ENCODE peak calls at places on chromosomes 1 and 21, in eight cellular contexts. K is activated CD8-positive, alpha-beta T cell treated with anti-CD3 and anti-CD28 coated beads, Interleukin-2, amount 10 ng/mL, durations not matched to agents 7 days and 5 days; Z is heart left ventricle; A is Right ventricle myocardium superior; M is pancreas; B is RWPE2; O is left ventricle myocardium superior; I is natural killer cell treated with Interleukin-12 subunit alpha and Interleukin-12 subunit beta and Interleukin-15 and Interleukin-18, amount 100 ng/mL, for 72 hours. R is an unnamed sample.

GRCh38 chr1:25573591-25573930 is 30.2 kb downstream of the LDLRAP1 start:
- ATAC-seq in K (no peak), Z (no peak), A (no peak), M (peak; percentile 55), B (peak; percentile 53), O (no peak), I (no peak), R (no peak)

GRCh38 chr1:206101351-206101750 is 15.8 kb downstream of the AVPR1B start:
- ATAC-seq in K (no peak), Z (no peak), A (no peak), M (no peak), B (no peak), O (no peak), I (no peak), R (no peak)

GRCh38 chr1:210920716-210921694 is 212.9 kb downstream of the KCNH1 start:
- ATAC-seq in K (no peak), Z (no peak), A (no peak), M (no peak), B (no peak), O (no peak), I (no peak), R (no peak)

GRCh38 chr1:10900265-10900651 is 103.8 kb upstream of the CASZ1 start:
- ATAC-seq in K (no peak), Z (no peak), A (no peak), M (no peak), B (peak; percentile 64), O (no peak), I (no peak), R (no peak)

GRCh38 chr1:26317612-26318337 is at the start of gene CD52:
- ATAC-seq in K (peak; percentile 83), Z (no peak), A (no peak), M (no peak), B (no peak), O (no peak), I (peak; percentile 50), R (no peak)

GRCh38 chr1:177247777-177248176 is 77.0 kb downstream of the BRINP2 start:
- ATAC-seq in K (no peak), Z (no peak), A (no peak), M (peak; percentile 22), B (no peak), O (no peak), I (no peak), R (no peak)

GRCh38 chr1:152034324-152034653 is 2.5 kb downstream of the S100A11 start:
- ATAC-seq in K (no peak), Z (peak; percentile 12), A (peak; percentile 1), M (peak; percentile 46), B (peak; percentile 8), O (no peak), I (no peak), R (no peak)

GRCh38 chr1:178530037-178530402 is 17.1 kb downstream of the TEX35 start:
- ATAC-seq in K (no peak), Z (peak; percentile 46), A (peak; percentile 15), M (no peak), B (peak; percentile 88), O (peak; percentile 47), I (no peak), R (no peak)

GRCh38 chr1:116766616-116767469 is 12.6 kb downstream of the CD2 start:
- ATAC-seq in K (no peak), Z (no peak), A (no peak), M (no peak), B (no peak), O (no peak), I (no peak), R (no peak)

GRCh38 chr1:23452011-23452411 is 27.5 kb upstream of the TCEA3 start:
- ATAC-seq in K (peak; percentile 27), Z (peak; percentile 31), A (peak; percentile 11), M (peak; percentile 95), B (peak; percentile 89), O (peak; percentile 41), I (no peak), R (peak; percentile 54)

GRCh38 chr1:21614419-21615115 is 54.6 kb downstream of the RAP1GAP start:
- ATAC-seq in K (no peak), Z (no peak), A (no peak), M (no peak), B (peak; percentile 85), O (no peak), I (no peak), R (no peak)

GRCh38 chr1:31426249-31426922 is 13.4 kb downstream of the SERINC2 start:
- ATAC-seq in K (no peak), Z (no peak), A (no peak), M (no peak), B (peak; percentile 23), O (no peak), I (no peak), R (no peak)

GRCh38 chr1:214076341-214077035 is 88.7 kb downstream of the PROX1 start:
- ATAC-seq in K (no peak), Z (no peak), A (no peak), M (no peak), B (no peak), O (no peak), I (no peak), R (no peak)

GRCh38 chr1:117702654-117703053 is 96.8 kb downstream of the TENT5C start:
- ATAC-seq in K (no peak), Z (no peak), A (no peak), M (no peak), B (no peak), O (no peak), I (no peak), R (no peak)

GRCh38 chr1:213864007-213864406 is 123.8 kb upstream of the PROX1 start:
- ATAC-seq in K (no peak), Z (no peak), A (no peak), M (no peak), B (no peak), O (no peak), I (no peak), R (no peak)

GRCh38 chr21:39021475-39021832 is 161.8 kb downstream of the PSMG1 start:
- ATAC-seq in K (no peak), Z (no peak), A (no peak), M (no peak), B (no peak), O (no peak), I (no peak), R (no peak)

GRCh38 chr1:180029524-180030130 is 75.0 kb downstream of the CEP350 start:
- ATAC-seq in K (no peak), Z (no peak), A (no peak), M (no peak), B (no peak), O (no peak), I (no peak), R (no peak)

GRCh38 chr1:214404571-214405213 is 123.7 kb downstream of the SMYD2 start:
- ATAC-seq in K (no peak), Z (no peak), A (no peak), M (no peak), B (peak; percentile 87), O (no peak), I (no peak), R (no peak)

GRCh38 chr1:198880818-198881597 is 242.2 kb downstream of the PTPRC start:
- ATAC-seq in K (no peak), Z (peak; percentile 85), A (no peak), M (no peak), B (peak; percentile 98), O (peak; percentile 48), I (peak; percentile 94), R (peak; percentile 68)

GRCh38 chr1:48333316-48333715 is 110.8 kb downstream of the SLC5A9 start:
- ATAC-seq in K (no peak), Z (no peak), A (no peak), M (no peak), B (no peak), O (no peak), I (no peak), R (no peak)

GRCh38 chr1:210362526-210362925 is 33.8 kb downstream of the HHAT start:
- ATAC-seq in K (no peak), Z (peak; percentile 89), A (peak; percentile 80), M (no peak), B (no peak), O (peak; percentile 88), I (no peak), R (peak; percentile 79)